ENCODE peak calls at places on chromosomes 7 and 10, in seven cellular contexts. D, O, R, Q, T, X and J are unnamed samples.

GRCh38 chr7:137337902-137338301 is 5.6 kb downstream of the PTN start:
- DNase-seq in D (no peak), O (no peak), R (no peak), Q (no peak), T (no peak), X (no peak), J (no peak)

GRCh38 chr10:18523025-18523424 is 128.4 kb downstream of the NSUN6 start:
- DNase-seq in D (peak), O (no peak), R (no peak), Q (no peak), T (peak), X (no peak), J (no peak)

GRCh38 chr7:122438492-122438891 is 133.9 kb upstream of the FEZF1 start:
- DNase-seq in D (no peak), O (no peak), R (no peak), Q (no peak), T (no peak), X (no peak), J (no peak)

GRCh38 chr7:149811221-149811620 is 27.0 kb upstream of the ZNF862 start:
- DNase-seq in D (peak), O (peak), R (no peak), Q (no peak), T (no peak), X (no peak), J (no peak)

GRCh38 chr10:80122746-80123145 is 9.8 kb upstream of the PLAC9 start:
- DNase-seq in D (no peak), O (no peak), R (no peak), Q (no peak), T (no peak), X (no peak), J (no peak)

GRCh38 chr10:114629824-114630430 is 28.1 kb downstream of the ABLIM1 start:
- DNase-seq in D (peak), O (no peak), R (no peak), Q (no peak), T (no peak), X (no peak), J (no peak)

GRCh38 chr7:38883706-38884105 is 25.3 kb downstream of the VPS41 start:
- DNase-seq in D (no peak), O (no peak), R (no peak), Q (no peak), T (no peak), X (no peak), J (no peak)

GRCh38 chr10:10605551-10606081 is 412.1 kb upstream of the CELF2 start:
- DNase-seq in D (peak), O (peak), R (peak), Q (peak), T (peak), X (peak), J (no peak)

GRCh38 chr10:26799342-26799741 is 61.4 kb downstream of the ABI1 start:
- DNase-seq in D (no peak), O (no peak), R (no peak), Q (no peak), T (peak), X (no peak), J (no peak)

GRCh38 chr7:57417736-57418135 is 32.2 kb upstream of the ZNF716 start:
- DNase-seq in D (no peak), O (no peak), R (no peak), Q (no peak), T (no peak), X (no peak), J (peak)

GRCh38 chr10:90652519-90652918 is 205.3 kb downstream of the HTR7 start:
- DNase-seq in D (peak), O (peak), R (no peak), Q (no peak), T (peak), X (no peak), J (no peak)

GRCh38 chr7:95730493-95731280 is 41.7 kb upstream of the DYNC1I1 start:
- DNase-seq in D (no peak), O (no peak), R (no peak), Q (no peak), T (peak), X (no peak), J (no peak)

GRCh38 chr7:137078781-137079180 is 210.3 kb downstream of the CHRM2 start:
- DNase-seq in D (no peak), O (no peak), R (no peak), Q (no peak), T (no peak), X (no peak), J (no peak)

GRCh38 chr10:110651044-110651958 is 7.2 kb downstream of the RBM20 start:
- DNase-seq in D (peak), O (peak), R (no peak), Q (peak), T (no peak), X (peak), J (no peak)

GRCh38 chr10:110650265-110650668 is 6.1 kb downstream of the RBM20 start:
- DNase-seq in D (no peak), O (no peak), R (no peak), Q (no peak), T (no peak), X (no peak), J (no peak)

GRCh38 chr10:110649652-110650264 is 5.6 kb downstream of the RBM20 start:
- DNase-seq in D (no peak), O (no peak), R (no peak), Q (no peak), T (no peak), X (no peak), J (no peak)

GRCh38 chr10:110647136-110647430 is 2.9 kb downstream of the RBM20 start:
- DNase-seq in D (peak), O (no peak), R (no peak), Q (no peak), T (no peak), X (no peak), J (no peak)

DNA sequence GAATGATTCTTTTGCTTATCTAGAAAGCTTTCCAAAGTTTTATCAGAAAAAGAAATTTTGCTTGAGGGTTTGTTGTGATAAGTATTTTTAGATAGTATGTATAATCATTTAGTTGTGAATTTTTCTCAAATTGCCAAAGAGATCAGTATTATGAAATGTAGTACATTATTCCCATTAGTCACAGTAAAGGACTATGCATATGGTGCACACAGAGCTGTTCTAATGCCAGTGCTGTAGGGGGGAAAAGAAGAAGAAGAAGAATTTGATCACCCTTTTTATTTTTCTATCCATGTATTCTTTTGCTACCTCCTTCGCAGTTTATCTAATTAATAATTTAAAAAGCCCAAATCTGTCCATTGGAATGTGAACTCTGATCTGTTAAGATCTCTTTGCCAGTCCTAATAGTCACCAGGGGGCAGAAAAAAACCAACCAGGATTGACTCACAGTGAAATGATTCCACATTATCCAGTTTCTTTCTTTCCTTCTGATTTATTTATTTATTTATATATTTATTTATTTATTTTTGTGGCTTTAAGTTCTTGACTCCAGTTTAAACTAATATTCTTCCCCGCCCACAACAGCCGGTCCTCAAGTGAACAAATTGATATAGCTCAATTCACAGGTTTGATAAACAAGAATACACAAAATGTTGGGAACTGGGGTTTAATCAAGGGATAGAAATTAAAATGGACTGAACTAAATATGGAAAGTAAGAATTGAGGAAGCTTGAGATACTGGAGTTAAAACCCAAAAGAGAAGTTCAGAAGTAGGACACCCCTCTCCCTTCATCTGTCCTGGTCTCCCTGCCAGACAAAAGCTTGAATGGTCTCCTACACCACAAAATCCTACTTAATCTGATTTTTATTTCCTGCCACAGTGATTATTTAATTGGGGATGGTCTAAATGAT is 4.9 kb downstream of the RBM20 start:
- DNase-seq in D (peak), O (no peak), R (no peak), Q (no peak), T (no peak), X (no peak), J (no peak)
- TF ChIP-seq CTCF in D (no peak), O (no peak), R (no peak), Q (peak), T (no peak), X (no peak), J (no peak)

DNA sequence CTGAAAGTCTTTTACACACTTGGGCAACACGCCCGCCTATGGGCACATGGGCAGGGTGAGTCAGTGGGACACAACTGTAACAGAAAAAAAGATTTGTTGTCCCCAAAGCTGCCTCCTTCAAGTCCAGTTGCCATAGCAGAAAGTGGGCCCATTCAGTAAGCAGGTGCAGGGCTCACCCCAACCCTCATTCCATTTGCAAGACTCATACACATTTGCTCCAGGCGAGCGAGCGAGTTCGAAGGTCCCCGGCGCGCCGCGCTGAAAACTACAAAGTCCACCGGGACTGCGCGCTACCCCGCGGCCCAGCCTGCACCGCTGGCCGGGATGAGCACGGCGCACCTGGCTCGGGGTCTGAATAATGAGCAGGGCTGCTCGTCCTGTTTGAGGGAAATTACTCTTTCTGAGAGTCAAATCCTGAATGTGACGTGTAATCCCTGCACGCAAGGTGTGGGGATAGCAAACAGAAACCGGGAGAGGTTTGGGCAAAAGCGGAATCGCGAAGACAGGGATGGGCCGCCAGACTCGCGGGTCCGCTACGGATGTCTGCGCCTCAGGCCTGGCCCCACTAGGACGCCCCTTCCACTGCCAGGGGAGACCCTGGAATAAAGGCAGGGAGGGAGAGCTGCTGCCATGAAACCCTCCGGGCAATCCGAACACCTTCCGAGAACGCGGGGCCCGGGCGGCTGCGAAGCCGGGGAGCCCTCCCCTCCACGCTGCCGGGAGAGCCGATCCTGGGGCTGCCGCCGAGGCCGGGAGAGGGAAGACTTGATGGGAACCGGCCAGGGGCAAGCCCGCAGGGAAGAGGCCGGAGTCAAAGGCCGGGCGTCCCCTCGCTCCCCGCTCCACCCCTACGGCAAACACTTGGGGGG is 982 bp downstream of the COBL start:
- DNase-seq in D (no peak), O (no peak), R (peak), Q (peak), T (peak), X (no peak), J (peak)
- H3K4me3 ChIP-seq in D (no peak), O (no peak), R (peak), Q (peak), T (peak), X (peak), J (peak)

GRCh38 chr10:112311481-112311880 is 28.3 kb downstream of the TECTB start:
- DNase-seq in D (no peak), O (no peak), R (no peak), Q (no peak), T (no peak), X (no peak), J (no peak)

GRCh38 chr10:112313911-112314310 is 30.7 kb downstream of the TECTB start:
- DNase-seq in D (no peak), O (no peak), R (no peak), Q (no peak), T (no peak), X (no peak), J (no peak)

GRCh38 chr10:112313234-112313633 is 30.0 kb downstream of the TECTB start:
- DNase-seq in D (no peak), O (no peak), R (no peak), Q (no peak), T (no peak), X (no peak), J (no peak)

GRCh38 chr10:112314822-112315474 is 31.7 kb downstream of the TECTB start:
- DNase-seq in D (peak), O (peak), R (peak), Q (peak), T (peak), X (peak), J (peak)
- TF ChIP-seq CTCF in D (peak), O (peak), R (peak), Q (peak), T (peak), X (peak), J (peak)

DNA sequence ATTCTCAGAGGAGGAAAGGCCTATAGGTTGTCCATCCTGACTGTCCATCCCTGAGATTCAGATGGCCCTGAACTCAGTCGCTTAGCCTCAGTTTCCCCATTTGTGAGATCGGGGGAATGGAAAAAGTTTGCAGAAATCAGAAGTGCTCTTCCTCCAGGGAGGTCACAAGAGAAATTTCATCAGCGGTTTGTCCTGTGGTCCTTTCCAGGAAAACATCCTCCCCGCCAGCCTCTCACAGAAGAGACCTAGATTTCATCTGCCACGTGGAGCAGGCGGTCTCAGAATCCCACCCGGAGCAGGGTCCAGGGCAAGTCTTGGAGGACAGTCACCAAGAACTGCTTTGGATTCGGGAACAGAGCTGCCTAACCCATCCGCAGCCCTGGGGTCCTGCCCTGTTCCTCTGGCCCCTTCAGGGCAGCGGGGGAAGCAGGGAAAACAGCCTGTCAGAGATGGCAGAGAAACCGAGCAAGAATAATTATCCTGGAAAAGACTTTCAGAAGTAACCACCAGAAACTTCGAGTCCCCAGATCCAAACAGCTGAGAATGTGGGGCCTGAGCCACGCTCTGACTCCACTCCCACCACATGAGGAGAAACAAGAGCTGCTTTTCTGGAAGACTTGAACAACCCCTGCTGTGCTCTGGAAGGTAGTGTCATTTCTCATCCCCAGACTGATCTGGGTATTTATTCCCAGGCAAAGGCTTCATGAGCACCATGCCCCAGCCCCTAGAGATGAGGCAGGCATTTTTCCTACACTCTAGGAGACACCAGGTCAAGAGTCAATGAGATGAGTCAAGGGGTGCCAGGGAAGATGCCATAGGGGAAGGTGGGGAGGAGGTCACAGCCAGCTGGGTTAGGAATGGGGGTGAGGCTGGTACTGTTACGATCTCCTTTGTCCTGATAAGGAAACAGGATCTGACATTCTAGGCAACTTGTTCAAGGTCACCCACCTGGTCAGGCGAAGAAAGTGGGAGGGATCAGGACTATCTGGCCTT is 1.1 kb upstream of the TNS3 start:
- DNase-seq in D (no peak), O (no peak), R (no peak), Q (peak), T (no peak), X (peak), J (no peak)
- H3K4me3 ChIP-seq in D (no peak), O (no peak), R (no peak), Q (peak), T (no peak), X (peak), J (no peak)

GRCh38 chr7:74364061-74364460 is 74.9 kb downstream of the CLIP2 start:
- DNase-seq in D (no peak), O (no peak), R (no peak), Q (no peak), T (no peak), X (no peak), J (no peak)
- TF ChIP-seq CTCF in D (no peak), O (no peak), R (no peak), Q (no peak), T (no peak), X (no peak), J (no peak)

GRCh38 chr7:2757361-2757903 is 69.4 kb downstream of the AMZ1 start:
- DNase-seq in D (no peak), O (peak), R (no peak), Q (peak), T (peak), X (peak), J (no peak)
- H3K4me3 ChIP-seq in D (no peak), O (peak), R (no peak), Q (peak), T (no peak), X (peak), J (no peak)

DNA sequence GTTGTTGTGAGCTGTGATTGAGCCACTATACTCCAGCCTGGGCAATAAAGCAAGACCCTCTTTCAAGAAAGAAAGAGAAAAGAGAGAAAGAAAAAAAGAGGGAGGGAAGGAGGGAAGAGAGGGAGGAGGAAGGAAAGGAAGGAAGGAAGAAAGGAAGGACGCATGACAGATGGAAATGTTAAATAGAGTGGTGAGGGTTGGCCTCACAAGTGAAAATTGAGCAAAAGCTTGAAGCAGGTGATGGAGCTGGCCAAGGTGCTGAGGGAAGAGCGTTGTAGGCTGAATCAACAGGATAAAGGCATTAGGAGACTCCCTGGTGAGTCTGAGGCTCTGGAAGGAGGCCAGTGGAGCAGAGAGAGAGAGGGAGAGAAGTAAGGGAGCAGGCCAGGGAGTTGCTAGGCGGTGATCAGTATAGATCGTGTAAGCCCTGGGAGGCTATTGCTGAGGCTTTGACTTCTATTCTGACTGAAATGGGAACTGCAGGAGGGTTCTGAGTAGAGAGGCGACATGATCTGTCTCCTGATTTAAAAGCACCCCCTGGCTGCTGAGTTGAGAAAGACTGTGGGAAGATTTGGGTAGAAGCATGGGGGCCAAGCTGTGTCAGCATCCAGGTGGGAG is 26.5 kb upstream of the TMEM248 start:
- DNase-seq in D (peak), O (no peak), R (no peak), Q (no peak), T (no peak), X (no peak), J (no peak)
- TF ChIP-seq CTCF in D (no peak), O (no peak), R (no peak), Q (peak), T (peak), X (no peak), J (no peak)